ENCODE peak calls at places on chromosomes 3 and 15, in eight cellular contexts. One of them, this sample, is unnamed.

GRCh38 chr3:98971183-98971681 is 69.7 kb upstream of the DCBLD2 start:
- DNase-seq in astrocyte of the cerebellum: no peak
- DNase-seq in A673: peak
- DNase-seq in GM12865: no peak
- DNase-seq in breast epithelium: no peak
- DNase-seq in stomach: no peak
- DNase-seq in uterus: no peak
- DNase-seq in spleen: no peak
- DNase-seq in this sample: peak

GRCh38 chr15:50247819-50248650 is 17.5 kb downstream of the HDC start:
- DNase-seq in astrocyte of the cerebellum: no peak
- DNase-seq in A673: no peak
- DNase-seq in GM12865: peak
- DNase-seq in breast epithelium: no peak
- DNase-seq in stomach: peak
- DNase-seq in uterus: no peak
- DNase-seq in spleen: peak
- DNase-seq in this sample: no peak

GRCh38 chr3:138042043-138042442 is 32.1 kb downstream of the CLDN18 start:
- DNase-seq in astrocyte of the cerebellum: peak
- DNase-seq in A673: no peak
- DNase-seq in GM12865: no peak
- DNase-seq in breast epithelium: no peak
- DNase-seq in stomach: no peak
- DNase-seq in uterus: no peak
- DNase-seq in spleen: no peak
- DNase-seq in this sample: no peak

GRCh38 chr3:16828815-16829214 is 55.9 kb upstream of the PLCL2 start:
- DNase-seq in astrocyte of the cerebellum: no peak
- DNase-seq in A673: peak
- DNase-seq in GM12865: peak
- DNase-seq in breast epithelium: no peak
- DNase-seq in stomach: peak
- DNase-seq in uterus: no peak
- DNase-seq in spleen: no peak
- DNase-seq in this sample: no peak

GRCh38 chr3:192570757-192571156 is 156.6 kb downstream of the FGF12 start:
- DNase-seq in astrocyte of the cerebellum: no peak
- DNase-seq in A673: peak
- DNase-seq in GM12865: no peak
- DNase-seq in breast epithelium: no peak
- DNase-seq in stomach: no peak
- DNase-seq in uterus: no peak
- DNase-seq in spleen: no peak
- DNase-seq in this sample: no peak

GRCh38 chr3:136075816-136076215 is 110.3 kb downstream of the PPP2R3A start:
- DNase-seq in astrocyte of the cerebellum: no peak
- DNase-seq in A673: no peak
- DNase-seq in GM12865: no peak
- DNase-seq in breast epithelium: no peak
- DNase-seq in stomach: no peak
- DNase-seq in uterus: no peak
- DNase-seq in spleen: no peak
- DNase-seq in this sample: no peak

GRCh38 chr15:63089260-63090043 is 32.2 kb upstream of the LACTB start:
- DNase-seq in astrocyte of the cerebellum: peak
- DNase-seq in A673: peak
- DNase-seq in GM12865: no peak
- DNase-seq in breast epithelium: no peak
- DNase-seq in stomach: no peak
- DNase-seq in uterus: peak
- DNase-seq in spleen: no peak
- DNase-seq in this sample: peak

GRCh38 chr3:194369522-194370279 is at the start of gene LRRC15:
- DNase-seq in astrocyte of the cerebellum: no peak
- DNase-seq in A673: no peak
- DNase-seq in GM12865: no peak
- DNase-seq in breast epithelium: no peak
- DNase-seq in stomach: peak
- DNase-seq in uterus: no peak
- DNase-seq in spleen: no peak
- DNase-seq in this sample: no peak

GRCh38 chr15:33067456-33067855 is 127.1 kb downstream of the FMN1 start:
- DNase-seq in astrocyte of the cerebellum: peak
- DNase-seq in A673: peak
- DNase-seq in GM12865: no peak
- DNase-seq in breast epithelium: no peak
- DNase-seq in stomach: no peak
- DNase-seq in uterus: no peak
- DNase-seq in spleen: no peak
- DNase-seq in this sample: peak

GRCh38 chr3:161409069-161409468 is 37.8 kb upstream of the SPTSSB start:
- DNase-seq in astrocyte of the cerebellum: peak
- DNase-seq in A673: peak
- DNase-seq in GM12865: peak
- DNase-seq in breast epithelium: no peak
- DNase-seq in stomach: no peak
- DNase-seq in uterus: no peak
- DNase-seq in spleen: no peak
- DNase-seq in this sample: no peak

GRCh38 chr3:158492685-158493084 is 78.3 kb upstream of the MLF1 start:
- DNase-seq in astrocyte of the cerebellum: no peak
- DNase-seq in A673: peak
- DNase-seq in GM12865: no peak
- DNase-seq in breast epithelium: no peak
- DNase-seq in stomach: no peak
- DNase-seq in uterus: no peak
- DNase-seq in spleen: no peak
- DNase-seq in this sample: no peak

GRCh38 chr3:41581700-41582099 is 380.2 kb downstream of the ULK4 start:
- DNase-seq in astrocyte of the cerebellum: no peak
- DNase-seq in A673: no peak
- DNase-seq in GM12865: peak
- DNase-seq in breast epithelium: no peak
- DNase-seq in stomach: no peak
- DNase-seq in uterus: no peak
- DNase-seq in spleen: no peak
- DNase-seq in this sample: no peak

GRCh38 chr15:99480223-99480810 is 85.5 kb upstream of the MEF2A start:
- DNase-seq in astrocyte of the cerebellum: no peak
- DNase-seq in A673: no peak
- DNase-seq in GM12865: no peak
- DNase-seq in breast epithelium: no peak
- DNase-seq in stomach: no peak
- DNase-seq in uterus: no peak
- DNase-seq in spleen: no peak
- DNase-seq in this sample: no peak

GRCh38 chr15:45431502-45431901 is 53.2 kb upstream of the GATM start:
- DNase-seq in astrocyte of the cerebellum: no peak
- DNase-seq in A673: no peak
- DNase-seq in GM12865: no peak
- DNase-seq in breast epithelium: no peak
- DNase-seq in stomach: no peak
- DNase-seq in uterus: no peak
- DNase-seq in spleen: no peak
- DNase-seq in this sample: no peak

GRCh38 chr15:94174399-94174802 is 57.0 kb upstream of the MCTP2 start:
- DNase-seq in astrocyte of the cerebellum: peak
- DNase-seq in A673: no peak
- DNase-seq in GM12865: no peak
- DNase-seq in breast epithelium: no peak
- DNase-seq in stomach: no peak
- DNase-seq in uterus: no peak
- DNase-seq in spleen: no peak
- DNase-seq in this sample: peak

GRCh38 chr3:169218314-169218983 is 445.1 kb downstream of the MECOM start:
- DNase-seq in astrocyte of the cerebellum: peak
- DNase-seq in A673: peak
- DNase-seq in GM12865: no peak
- DNase-seq in breast epithelium: no peak
- DNase-seq in stomach: peak
- DNase-seq in uterus: no peak
- DNase-seq in spleen: no peak
- DNase-seq in this sample: no peak

GRCh38 chr3:12727481-12727880 is 31.6 kb downstream of the TMEM40 start:
- DNase-seq in astrocyte of the cerebellum: no peak
- DNase-seq in A673: no peak
- DNase-seq in GM12865: no peak
- DNase-seq in breast epithelium: no peak
- DNase-seq in stomach: no peak
- DNase-seq in uterus: no peak
- DNase-seq in spleen: no peak
- DNase-seq in this sample: no peak

GRCh38 chr15:40660686-40661085 is 34.3 kb upstream of the RAD51 start:
- DNase-seq in astrocyte of the cerebellum: no peak
- DNase-seq in A673: no peak
- DNase-seq in GM12865: no peak
- DNase-seq in breast epithelium: no peak
- DNase-seq in stomach: no peak
- DNase-seq in uterus: no peak
- DNase-seq in spleen: no peak
- DNase-seq in this sample: no peak

GRCh38 chr3:63753567-63753966 is 65.5 kb upstream of the C3orf49 start:
- DNase-seq in astrocyte of the cerebellum: peak
- DNase-seq in A673: peak
- DNase-seq in GM12865: no peak
- DNase-seq in breast epithelium: no peak
- DNase-seq in stomach: no peak
- DNase-seq in uterus: no peak
- DNase-seq in spleen: no peak
- DNase-seq in this sample: no peak

GRCh38 chr3:29280675-29281264 is at the start of gene RBMS3:
- DNase-seq in astrocyte of the cerebellum: peak
- DNase-seq in A673: peak
- DNase-seq in GM12865: peak
- DNase-seq in breast epithelium: peak
- DNase-seq in stomach: peak
- DNase-seq in uterus: peak
- DNase-seq in spleen: peak
- DNase-seq in this sample: peak

GRCh38 chr3:35760147-35760546 is 120.8 kb downstream of the ARPP21 start:
- DNase-seq in astrocyte of the cerebellum: no peak
- DNase-seq in A673: peak
- DNase-seq in GM12865: no peak
- DNase-seq in breast epithelium: no peak
- DNase-seq in stomach: no peak
- DNase-seq in uterus: no peak
- DNase-seq in spleen: no peak
- DNase-seq in this sample: no peak

GRCh38 chr15:66685638-66686150 is 16.3 kb upstream of the SMAD6 start:
- DNase-seq in astrocyte of the cerebellum: no peak
- DNase-seq in A673: no peak
- DNase-seq in GM12865: no peak
- DNase-seq in breast epithelium: no peak
- DNase-seq in stomach: no peak
- DNase-seq in uterus: no peak
- DNase-seq in spleen: no peak
- DNase-seq in this sample: no peak
- TF ChIP-seq CTCF in astrocyte of the cerebellum: peak
- TF ChIP-seq CTCF in A673: peak
- TF ChIP-seq CTCF in GM12865: no peak
- TF ChIP-seq CTCF in breast epithelium: no peak
- TF ChIP-seq CTCF in stomach: no peak
- TF ChIP-seq CTCF in uterus: no peak
- TF ChIP-seq CTCF in spleen: peak
- TF ChIP-seq CTCF in this sample: no peak

DNA sequence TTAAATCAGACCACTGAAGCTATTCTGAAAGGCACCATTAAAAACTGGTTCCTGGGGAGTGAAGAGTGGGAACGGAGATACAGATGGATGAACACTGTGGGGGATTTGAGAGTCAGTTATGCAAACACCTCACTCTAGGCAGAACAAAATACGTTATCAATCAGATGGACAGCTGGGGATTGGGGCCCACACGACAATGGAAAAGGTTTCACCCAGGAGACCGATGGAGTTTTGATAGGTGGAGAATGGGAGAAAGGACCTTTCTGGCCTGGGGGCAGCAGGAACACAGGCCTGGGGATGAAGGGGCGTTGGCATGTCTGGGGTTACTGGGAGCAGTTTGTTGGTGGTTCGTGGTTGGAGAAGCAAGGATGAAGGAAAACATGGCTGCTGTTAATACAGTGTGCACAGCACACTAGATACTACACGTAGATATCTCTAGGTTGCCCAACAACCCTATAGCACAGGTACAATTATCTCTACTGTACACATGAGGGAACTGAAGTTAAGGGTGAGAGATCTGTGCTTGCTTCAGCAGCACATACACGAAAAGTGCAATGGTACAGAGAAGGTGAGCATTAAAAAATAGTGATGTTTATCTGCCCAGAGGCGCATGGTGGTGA is 16.5 kb downstream of the ST6GAL1 start:
- DNase-seq in astrocyte of the cerebellum: no peak
- DNase-seq in A673: no peak
- DNase-seq in GM12865: peak
- DNase-seq in breast epithelium: no peak
- DNase-seq in stomach: no peak
- DNase-seq in uterus: no peak
- DNase-seq in spleen: no peak
- DNase-seq in this sample: no peak
- H3K4me3 ChIP-seq in astrocyte of the cerebellum: no peak
- H3K4me3 ChIP-seq in A673: no peak
- H3K4me3 ChIP-seq in GM12865: no peak
- H3K4me3 ChIP-seq in breast epithelium: no peak
- H3K4me3 ChIP-seq in stomach: no peak
- H3K4me3 ChIP-seq in uterus: no peak
- H3K4me3 ChIP-seq in spleen: no peak
- H3K4me3 ChIP-seq in this sample: no peak

DNA sequence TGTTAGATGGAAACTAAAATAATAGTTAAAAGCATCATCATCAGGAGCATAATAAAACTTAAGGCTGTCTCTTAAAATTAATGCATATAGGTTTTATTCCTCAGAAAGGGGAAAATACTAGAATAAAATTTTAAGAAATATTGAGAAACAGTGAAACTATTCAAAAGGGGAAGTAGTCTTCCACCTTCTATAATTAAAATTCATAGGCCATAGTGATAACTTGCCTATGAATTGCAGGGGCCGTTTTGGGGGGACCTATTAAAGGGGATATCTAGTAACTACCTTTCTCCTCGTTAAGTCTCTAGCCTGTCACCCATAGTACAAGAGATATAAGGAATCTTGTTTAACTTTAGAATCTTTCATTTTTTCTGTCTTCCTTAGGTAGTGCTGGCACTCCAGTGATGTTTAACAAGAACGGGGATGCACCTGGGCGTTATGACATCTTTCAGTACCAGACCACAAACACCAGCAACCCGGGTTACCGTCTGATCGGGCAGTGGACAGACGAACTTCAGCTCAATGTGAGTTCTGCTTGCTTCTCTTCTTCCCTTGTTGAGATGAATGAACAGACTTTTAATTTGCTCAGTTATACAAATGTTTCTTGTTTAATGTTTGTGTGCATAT is 600.4 kb downstream of the GRM7 start:
- DNase-seq in astrocyte of the cerebellum: no peak
- DNase-seq in A673: no peak
- DNase-seq in GM12865: peak
- DNase-seq in breast epithelium: no peak
- DNase-seq in stomach: no peak
- DNase-seq in uterus: no peak
- DNase-seq in spleen: no peak
- DNase-seq in this sample: no peak
- TF ChIP-seq CTCF in astrocyte of the cerebellum: no peak
- TF ChIP-seq CTCF in A673: no peak
- TF ChIP-seq CTCF in GM12865: no peak
- TF ChIP-seq CTCF in breast epithelium: no peak
- TF ChIP-seq CTCF in stomach: no peak
- TF ChIP-seq CTCF in uterus: no peak
- TF ChIP-seq CTCF in spleen: no peak
- TF ChIP-seq CTCF in this sample: no peak

GRCh38 chr3:62188547-62189375 is 184.6 kb downstream of the FEZF2 start:
- DNase-seq in astrocyte of the cerebellum: peak
- DNase-seq in A673: peak
- DNase-seq in GM12865: peak
- DNase-seq in breast epithelium: peak
- DNase-seq in stomach: peak
- DNase-seq in uterus: peak
- DNase-seq in spleen: peak
- DNase-seq in this sample: peak
- H3K4me3 ChIP-seq in astrocyte of the cerebellum: no peak
- H3K4me3 ChIP-seq in A673: no peak
- H3K4me3 ChIP-seq in GM12865: no peak
- H3K4me3 ChIP-seq in breast epithelium: no peak
- H3K4me3 ChIP-seq in stomach: no peak
- H3K4me3 ChIP-seq in uterus: no peak
- H3K4me3 ChIP-seq in spleen: no peak
- H3K4me3 ChIP-seq in this sample: peak

This sample was measured in AG04449.